ENCODE peak calls at places on chromosomes 12 and 14, in nine cellular contexts. I is neural crest cell; T is CD8-positive, alpha-beta T cell; Y is left ventricle myocardium inferior; D is coronary artery; V is upper lobe of right lung; N is tibial nerve; K is IMR-90; B is HFF-Myc. O is an unnamed sample.

GRCh38 chr12:120861074-120861795 is 42.9 kb downstream of the SPPL3 start:
- DNase-seq in T (no peak), I (no peak), B (no peak), N (no peak), Y (no peak), D (no peak), K (peak; percentile 23), V (no peak), O (no peak)

GRCh38 chr14:60164717-60165546 is at the start of gene DHRS7:
- DNase-seq in B (no peak), Y (peak; percentile 90), T (peak; percentile 62), I (peak; percentile 71), V (peak; percentile 94), N (peak; percentile 64), K (peak; percentile 71), D (peak; percentile 89), O (peak; percentile 52)

GRCh38 chr12:77535734-77536133 is 295.0 kb upstream of the NAV3 start:
- DNase-seq in D (no peak), B (no peak), Y (no peak), K (no peak), V (no peak), N (no peak), T (no peak), I (no peak), O (no peak)

GRCh38 chr12:51862947-51863346 is 14.4 kb upstream of the FIGNL2 start:
- DNase-seq in I (no peak), Y (no peak), K (no peak), V (peak; percentile 2), B (no peak), N (no peak), D (no peak), T (no peak), O (no peak)

GRCh38 chr12:111410229-111411186 is 4.8 kb downstream of the SH2B3 start:
- DNase-seq in K (no peak), N (no peak), D (no peak), T (no peak), B (no peak), Y (peak; percentile 44), I (no peak), V (no peak), O (no peak)

GRCh38 chr12:76266797-76267196 is 81.4 kb downstream of the BBS10 start:
- DNase-seq in I (no peak), B (peak; percentile 52), T (no peak), V (peak; percentile 68), K (peak; percentile 90), N (peak; percentile 74), Y (peak; percentile 48), D (no peak), O (no peak)

GRCh38 chr12:52912711-52913423 is 8.0 kb upstream of the KRT8 start:
- DNase-seq in I (no peak), T (no peak), K (no peak), V (no peak), Y (no peak), N (no peak), B (no peak), D (no peak), O (no peak)

GRCh38 chr12:27710592-27711311 is at the start of gene MRPS35:
- DNase-seq in N (peak; percentile 88), K (peak; percentile 94), I (peak; percentile 90), Y (peak; percentile 94), V (peak; percentile 96), T (peak; percentile 89), B (peak; percentile 61), D (peak; percentile 92), O (peak; percentile 71)

GRCh38 chr12:750356-751191 is 1.8 kb upstream of the WNK1 start:
- DNase-seq in I (no peak), B (no peak), N (no peak), K (no peak), Y (no peak), D (no peak), T (no peak), V (no peak), O (no peak)

GRCh38 chr14:56650075-56650474 is 70.5 kb downstream of the TMEM260 start:
- DNase-seq in Y (no peak), V (no peak), K (no peak), T (no peak), I (no peak), D (no peak), N (no peak), B (no peak), O (no peak)
- TF ChIP-seq CTCF in Y (no peak), V (no peak), K (no peak), T (no peak), I (no peak), D (no peak), N (no peak), B (no peak), O (no peak)

GRCh38 chr12:39441963-39442894 is 691 bp downstream of the KIF21A start:
- DNase-seq in D (peak; percentile 74), V (no peak), N (peak; percentile 18), B (no peak), Y (peak; percentile 36), T (peak; percentile 38), K (no peak), I (peak; percentile 32), O (no peak)
- TF ChIP-seq CTCF in D (no peak), V (no peak), N (no peak), B (no peak), Y (no peak), T (no peak), K (no peak), I (no peak), O (no peak)

DNA sequence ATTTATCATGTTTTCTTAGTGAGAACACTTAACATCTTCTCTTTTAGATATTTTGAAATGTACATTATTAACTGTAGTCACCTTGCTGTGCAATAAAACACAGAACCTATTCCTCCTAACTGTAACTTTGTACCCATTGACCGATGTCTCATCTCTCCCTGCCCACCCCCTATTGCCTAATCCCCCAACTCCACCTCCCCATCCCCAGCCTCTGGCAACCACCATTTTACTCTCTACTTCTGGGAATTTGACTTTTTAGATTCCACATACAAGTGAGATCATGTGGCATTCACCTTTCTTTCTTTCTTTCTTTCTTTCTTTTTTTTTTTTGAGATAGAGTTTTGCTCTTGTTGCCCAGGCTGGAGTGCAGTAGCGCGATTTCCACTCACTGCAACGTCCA is 4.4 kb upstream of the CCDC198 start:
- DNase-seq in B (no peak), N (no peak), V (no peak), Y (no peak), K (no peak), I (no peak), T (no peak), D (no peak), O (no peak)
- TF ChIP-seq CTCF in B (no peak), N (no peak), V (no peak), Y (no peak), K (no peak), I (no peak), T (no peak), D (no peak), O (no peak)

DNA sequence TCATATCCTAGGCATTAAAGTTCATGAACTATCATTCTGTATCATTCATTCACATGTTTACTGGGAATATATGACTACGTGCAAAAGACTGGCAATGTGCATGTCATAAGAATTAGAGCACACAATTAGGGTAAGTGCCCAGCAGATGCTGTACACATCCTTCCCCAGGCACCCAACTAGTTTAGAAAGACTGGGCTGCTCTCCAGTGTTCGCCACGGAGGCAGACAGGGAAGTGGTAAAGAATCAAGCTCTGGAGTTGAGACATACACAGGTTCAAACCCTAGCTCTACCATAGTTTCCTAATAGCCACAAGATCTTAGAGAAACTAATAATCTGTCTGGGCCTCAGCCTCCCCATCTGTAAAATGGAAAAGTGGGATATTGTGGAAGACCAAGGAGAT is 6.8 kb downstream of the TMCC3 start:
- DNase-seq in K (no peak), I (no peak), V (no peak), N (no peak), D (no peak), T (no peak), B (no peak), Y (no peak), O (no peak)
- TF ChIP-seq CTCF in K (no peak), I (no peak), V (no peak), N (no peak), D (no peak), T (no peak), B (no peak), Y (no peak), O (no peak)

DNA sequence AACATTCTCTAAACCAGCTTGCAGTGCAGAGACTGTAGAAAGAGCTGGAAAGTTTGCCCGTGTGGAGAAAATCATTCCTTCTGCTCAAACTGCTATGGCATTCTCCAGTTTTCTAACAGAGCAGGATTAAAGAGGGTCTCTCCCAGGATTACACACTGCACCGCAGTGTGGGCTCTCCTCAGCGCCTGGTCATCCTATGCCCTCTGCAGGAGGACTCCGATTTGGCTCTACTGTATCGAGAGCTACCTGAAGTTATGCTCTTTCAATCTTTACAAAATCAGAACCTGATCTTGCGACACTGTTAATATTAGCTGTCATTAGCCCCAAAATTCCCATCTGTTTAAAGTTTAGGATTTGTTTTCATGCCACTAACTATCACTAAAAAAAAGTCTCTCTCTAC is 33.0 kb downstream of the BHLHE41 start:
- DNase-seq in K (no peak), I (no peak), B (no peak), V (no peak), N (no peak), Y (no peak), T (no peak), D (no peak), O (no peak)
- TF ChIP-seq CTCF in K (peak; percentile 35), I (peak; percentile 27), B (peak; percentile 43), V (no peak), N (no peak), Y (peak; percentile 38), T (no peak), D (no peak), O (no peak)

GRCh38 chr12:13100882-13101769 is 2.3 kb downstream of the GSG1 start:
- DNase-seq in Y (peak; percentile 91), N (peak; percentile 86), I (peak; percentile 77), K (peak; percentile 91), T (peak; percentile 94), D (peak; percentile 98), B (peak; percentile 78), V (peak; percentile 96), O (peak; percentile 87)
- TF ChIP-seq CTCF in Y (peak; percentile 19), N (no peak), I (no peak), K (no peak), T (no peak), D (no peak), B (no peak), V (no peak), O (no peak)

DNA sequence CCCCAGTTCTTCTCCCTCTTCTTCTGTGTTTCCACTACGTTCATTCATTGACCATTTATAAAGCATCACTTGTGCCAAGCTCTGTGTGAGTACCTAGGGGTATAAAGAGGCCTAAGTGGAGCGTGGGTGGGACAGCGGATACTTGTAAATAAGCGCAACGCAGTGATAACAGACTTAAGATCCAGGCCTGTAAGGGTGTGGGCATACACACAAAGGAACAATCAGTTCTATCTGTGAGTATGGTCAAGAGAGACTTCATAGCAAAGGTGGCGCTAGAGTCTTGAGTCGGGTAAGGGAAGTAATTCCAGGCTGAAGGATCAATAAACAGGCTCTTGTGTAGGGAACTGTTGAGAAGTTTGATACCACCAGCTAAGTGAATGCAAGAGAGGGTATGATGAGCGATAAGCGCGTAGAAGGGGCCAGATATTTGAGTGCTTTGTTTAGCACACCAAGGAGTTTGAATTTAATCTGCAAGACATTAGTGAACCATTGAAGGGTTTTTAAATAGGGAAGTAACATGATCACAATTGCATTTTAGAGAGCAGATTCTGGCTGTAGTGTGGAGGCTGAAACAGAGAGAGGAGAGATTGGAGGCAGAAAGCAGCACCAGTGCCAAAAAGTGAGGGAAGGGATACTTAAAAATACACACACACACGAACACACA is 1.0 kb upstream of the GXYLT1 start:
- DNase-seq in D (no peak), I (no peak), K (peak; percentile 2), B (no peak), Y (no peak), N (no peak), T (no peak), V (no peak), O (no peak)
- TF ChIP-seq CTCF in D (no peak), I (no peak), K (no peak), B (no peak), Y (no peak), N (no peak), T (no peak), V (no peak), O (no peak)

O was measured in mesothelial cell of epicardium.